ENCODE peak calls at places on chromosomes 4 and X, in four cellular contexts. G is cardiac fibroblast, Z is OCI-LY7, B is GM13977. N is an unnamed sample.

GRCh38 chrX:13223868-13224555 is 95.8 kb downstream of the ATXN3L start:
- DNase-seq in B (no peak), Z (no peak), G (peak), N (peak)

GRCh38 chr4:22787753-22788389 is 95.1 kb downstream of the GBA3 start:
- DNase-seq in G (no peak), Z (no peak), B (no peak), N (no peak)

GRCh38 chr4:2867758-2868491 is 24.3 kb downstream of the ADD1 start:
- DNase-seq in Z (no peak), G (peak), B (no peak), N (peak)

GRCh38 chr4:121306932-121307331 is 73.9 kb downstream of the QRFPR start:
- DNase-seq in Z (no peak), B (no peak), G (no peak), N (no peak)

GRCh38 chrX:108399427-108400165 is 38.6 kb downstream of the COL4A6 start:
- DNase-seq in G (peak), Z (no peak), B (no peak), N (peak)

GRCh38 chr4:108036252-108036651 is 46.6 kb downstream of the HADH start:
- DNase-seq in B (peak), Z (peak), G (no peak), N (no peak)

GRCh38 chr4:1711055-1711905 is 839 bp downstream of the SLBP start:
- DNase-seq in G (peak), Z (peak), B (peak), N (peak)

GRCh38 chr4:152586668-152587067 is 50.8 kb upstream of the FBXW7 start:
- DNase-seq in G (no peak), Z (no peak), B (no peak), N (no peak)

GRCh38 chr4:108473163-108473720 is 147.1 kb upstream of the RPL34 start:
- DNase-seq in G (no peak), Z (no peak), B (no peak), N (peak)

GRCh38 chr4:74097631-74098550 is 1.1 kb downstream of the CXCL2 start:
- DNase-seq in G (peak), B (no peak), Z (no peak), N (no peak)

GRCh38 chr4:103424853-103425252 is 226.7 kb upstream of the CENPE start:
- DNase-seq in G (peak), B (no peak), Z (no peak), N (peak)

GRCh38 chr4:173410106-173410505 is 11.2 kb upstream of the SCRG1 start:
- DNase-seq in B (no peak), G (no peak), Z (no peak), N (no peak)

GRCh38 chr4:129929052-129929451 is 833.1 kb downstream of the C4orf33 start:
- DNase-seq in Z (peak), B (no peak), G (no peak), N (no peak)

GRCh38 chr4:101682946-101683345 is 107.6 kb upstream of the BANK1 start:
- DNase-seq in G (no peak), B (no peak), Z (no peak), N (no peak)

GRCh38 chr4:108049406-108049805 is 59.7 kb downstream of the HADH start:
- DNase-seq in Z (no peak), B (no peak), G (no peak), N (no peak)

GRCh38 chr4:88731359-88731758 is 33.7 kb upstream of the NAP1L5 start:
- DNase-seq in Z (no peak), G (no peak), B (no peak), N (no peak)

GRCh38 chrX:72100824-72101351 is 30.8 kb downstream of the RTL5 start:
- DNase-seq in G (no peak), Z (no peak), B (peak), N (no peak)

GRCh38 chrX:39869846-39870601 is 227.7 kb downstream of the BCOR start:
- DNase-seq in G (peak), B (peak), Z (no peak), N (peak)

GRCh38 chr4:38069271-38069760 is 109.1 kb downstream of the PTTG2 start:
- DNase-seq in G (peak), Z (peak), B (peak), N (peak)

GRCh38 chrX:145936769-145937168 is 119.1 kb downstream of the SLITRK2 start:
- DNase-seq in Z (no peak), G (no peak), B (no peak), N (no peak)

GRCh38 chr4:99670409-99671073 is 12.9 kb upstream of the C4orf54 start:
- DNase-seq in B (no peak), G (no peak), Z (no peak), N (no peak)

GRCh38 chr4:169342906-169343560 is 72.3 kb upstream of the SH3RF1 start:
- DNase-seq in G (peak), B (no peak), Z (no peak), N (no peak)

GRCh38 chr4:76867880-76868655 is 29.9 kb downstream of the SOWAHB start:
- DNase-seq in B (no peak), G (no peak), Z (no peak), N (no peak)

GRCh38 chrX:44306336-44306735 is 37.1 kb downstream of the EFHC2 start:
- DNase-seq in B (no peak), G (peak), Z (no peak), N (peak)

GRCh38 chr4:82984459-82984858 is 26.2 kb downstream of the LIN54 start:
- DNase-seq in G (peak), Z (no peak), B (no peak), N (peak)

GRCh38 chr4:22167201-22167600 is 218.6 kb upstream of the KCNIP4 start:
- DNase-seq in B (no peak), G (no peak), Z (no peak), N (peak)

GRCh38 chr4:38368612-38369011 is 295.4 kb upstream of the KLF3 start:
- DNase-seq in Z (no peak), B (no peak), G (peak), N (peak)

GRCh38 chr4:157722146-157722545 is 450.7 kb downstream of the GASK1B start:
- DNase-seq in G (no peak), B (no peak), Z (no peak), N (no peak)

GRCh38 chrX:149131780-149132179 is 373.3 kb downstream of the IDS start:
- DNase-seq in B (no peak), G (peak), Z (no peak), N (no peak)

GRCh38 chr4:35182451-35182850 is 1061.9 kb downstream of the ARAP2 start:
- DNase-seq in B (no peak), G (no peak), Z (no peak), N (no peak)

GRCh38 chr4:101199507-101200285 is 147.6 kb downstream of the PPP3CA start:
- DNase-seq in G (peak), B (no peak), Z (no peak), N (peak)

GRCh38 chr4:70895405-70895804 is 6.8 kb upstream of the MOB1B start:
- DNase-seq in G (peak), B (no peak), Z (no peak), N (no peak)

DNA sequence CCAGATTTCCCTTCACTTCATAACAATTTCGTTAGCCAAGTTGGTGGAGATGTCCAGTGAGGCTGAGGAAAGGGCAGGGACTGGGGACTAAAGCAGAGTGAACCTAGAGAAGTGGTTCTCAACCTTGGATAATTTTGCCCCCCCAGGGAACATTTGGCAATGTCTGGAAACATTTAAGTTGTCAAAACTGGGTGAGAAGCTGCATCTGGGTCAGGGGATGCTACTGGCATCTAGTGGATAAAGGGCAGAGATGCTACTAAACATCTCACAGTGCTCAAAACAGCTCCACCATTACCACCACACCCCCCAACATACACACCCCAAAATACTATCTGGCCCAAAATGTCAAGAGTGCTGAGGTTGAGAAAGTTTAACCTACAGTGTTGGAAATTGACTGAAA is 32.0 kb upstream of the FGF16 start:
- DNase-seq in G (peak), Z (no peak), B (no peak), N (no peak)
- TF ChIP-seq CTCF in G (peak), Z (peak), B (no peak), N (no peak)

DNA sequence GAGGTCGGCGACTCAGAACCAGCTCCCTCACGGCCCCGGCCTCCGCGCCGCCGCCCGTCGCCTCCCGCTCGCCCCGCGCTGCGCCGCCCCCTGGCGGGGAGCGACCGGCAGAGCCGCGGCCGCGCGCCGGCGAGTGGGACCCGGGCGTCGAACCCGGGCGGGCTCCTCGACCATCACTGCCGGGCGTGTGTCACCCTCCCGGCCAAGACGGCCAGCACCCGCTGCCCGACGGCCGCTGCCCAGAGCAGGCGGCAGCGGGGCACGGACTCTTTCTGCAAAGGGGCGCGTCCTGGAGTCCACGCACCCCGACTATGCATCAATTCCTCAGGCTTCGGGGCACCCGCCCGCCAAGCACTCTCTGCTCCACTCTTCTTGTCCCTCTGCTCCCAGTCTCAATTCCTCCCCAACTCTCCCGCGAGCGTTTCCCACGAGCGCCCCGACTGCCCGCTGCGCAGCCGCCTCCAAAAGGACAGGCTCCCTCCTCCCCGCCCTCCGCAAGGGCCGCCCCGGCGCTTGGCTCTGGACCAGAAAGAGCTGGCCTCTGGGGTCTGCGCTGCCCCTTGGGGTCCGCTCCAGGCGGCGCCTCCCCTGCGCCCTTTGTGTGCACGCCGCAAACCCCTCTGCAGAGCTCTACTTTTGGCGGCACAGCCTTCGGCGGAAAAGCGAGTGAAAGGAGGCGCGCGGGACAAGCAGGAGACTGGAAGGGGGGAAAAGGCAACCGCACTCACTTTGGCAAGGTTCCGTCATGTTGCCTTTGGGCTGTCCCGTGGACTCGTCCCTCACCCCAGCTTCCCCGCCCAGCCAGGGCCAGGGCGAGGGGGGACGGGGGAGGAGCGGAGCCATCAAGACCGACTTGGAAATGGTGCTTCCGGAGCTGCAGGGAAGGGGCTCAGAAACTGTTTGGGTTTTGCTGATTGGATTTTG is 1.1 kb downstream of the PDE5A start:
- DNase-seq in Z (peak), B (peak), G (peak), N (peak)
- TF ChIP-seq CTCF in Z (peak), B (peak), G (no peak), N (peak)

GRCh38 chr4:177671845-177672244 is 229.6 kb upstream of the AGA start:
- DNase-seq in G (no peak), B (no peak), Z (no peak), N (no peak)

GRCh38 chr4:177671387-177671786 is 229.2 kb upstream of the AGA start:
- DNase-seq in B (no peak), Z (no peak), G (no peak), N (no peak)

DNA sequence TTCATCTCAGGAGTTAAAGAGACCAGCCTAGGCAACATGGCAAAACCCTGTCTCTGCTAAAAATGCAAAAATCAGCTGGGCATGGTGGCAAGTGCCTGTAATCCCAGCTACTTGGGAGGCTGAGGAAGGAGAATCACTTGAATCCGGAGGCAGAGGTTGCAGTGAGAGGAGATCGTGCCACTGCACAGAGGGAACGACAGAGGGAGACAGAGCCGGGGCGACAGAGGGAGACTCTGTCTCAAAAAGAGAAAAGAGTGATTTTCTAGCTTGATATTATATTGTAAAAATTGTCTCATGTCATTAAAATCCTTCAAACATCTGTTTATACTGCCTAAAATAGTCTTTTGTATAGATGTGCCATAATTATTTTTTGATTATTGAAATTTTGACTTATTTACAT is 225.4 kb upstream of the AGA start:
- DNase-seq in B (no peak), G (peak), Z (no peak), N (no peak)
- TF ChIP-seq CTCF in B (peak), G (peak), Z (no peak), N (peak)

DNA sequence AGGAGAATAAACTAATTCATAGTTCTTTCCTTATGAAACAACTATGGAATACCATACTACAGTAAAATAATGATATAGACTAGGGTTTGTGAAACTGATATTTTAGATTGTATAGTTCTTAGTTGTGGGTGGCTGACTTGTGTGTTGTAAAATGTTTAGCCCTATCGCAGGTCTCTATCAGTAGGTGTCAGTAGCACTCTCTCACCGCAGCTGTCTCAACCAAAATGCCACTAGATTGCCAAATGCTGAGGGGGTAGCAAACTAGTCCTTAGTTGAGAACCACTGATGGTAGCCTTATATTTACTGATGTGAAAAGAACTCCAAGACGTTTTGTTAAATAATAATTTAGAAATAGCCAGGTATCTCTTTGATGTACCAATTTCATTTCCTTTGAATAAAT is 48.1 kb downstream of the RHOXF2B start:
- DNase-seq in B (no peak), Z (no peak), G (no peak), N (no peak)
- TF ChIP-seq CTCF in B (no peak), Z (peak), G (no peak), N (no peak)

GRCh38 chrX:66766318-66766717 is 127.4 kb upstream of the EDA2R start:
- DNase-seq in B (no peak), Z (no peak), G (no peak), N (no peak)

GRCh38 chrX:66756717-66757116 is 117.8 kb upstream of the EDA2R start:
- DNase-seq in G (no peak), B (no peak), Z (no peak), N (no peak)

GRCh38 chrX:66760648-66761047 is 121.8 kb upstream of the EDA2R start:
- DNase-seq in G (peak), Z (peak), B (no peak), N (peak)
- TF ChIP-seq CTCF in G (no peak), Z (peak), B (peak), N (no peak)

DNA sequence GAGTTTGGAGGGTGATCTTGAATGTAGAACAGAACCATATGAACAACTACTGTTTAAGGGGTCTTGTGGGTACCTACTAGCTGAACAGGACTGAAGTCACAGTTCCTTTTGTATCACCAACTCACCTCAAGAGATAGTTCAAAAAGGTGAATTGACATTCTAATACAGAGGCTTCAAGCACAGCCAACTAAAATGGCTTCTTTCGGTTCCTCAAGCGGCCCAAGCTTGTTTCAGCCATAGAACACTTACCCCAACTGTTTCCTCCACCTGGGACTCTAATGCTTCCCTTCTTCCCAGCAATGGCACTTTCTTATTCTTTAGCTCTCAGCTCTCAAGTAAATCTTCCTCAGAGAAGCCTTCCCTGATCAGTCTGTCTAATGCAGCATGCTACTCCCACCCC is 277.5 kb upstream of the GK2 start:
- DNase-seq in Z (no peak), G (no peak), B (no peak), N (no peak)
- TF ChIP-seq CTCF in Z (no peak), G (no peak), B (no peak), N (no peak)

GRCh38 chr4:136858911-136859310 is 673.4 kb downstream of the PCDH18 start:
- DNase-seq in B (no peak), G (no peak), Z (no peak), N (no peak)
- TF ChIP-seq CTCF in B (no peak), G (no peak), Z (no peak), N (no peak)

N was measured in fibroblast of villous mesenchyme.